ENCODE peak calls at places on chromosome 22, in four cellular contexts. R, F, D and Q are unnamed samples.

GRCh38 chr22:23781533-23781932 is 5.2 kb upstream of the SMARCB1 start:
- DNase-seq in R (no peak), F (peak; percentile 75), D (no peak), Q (peak; percentile 49)

GRCh38 chr22:19798320-19798665 is 37.7 kb downstream of the TBX1 start:
- DNase-seq in R (no peak), F (no peak), D (no peak), Q (no peak)

GRCh38 chr22:38078046-38078840 is 5.7 kb downstream of the SLC16A8 start:
- DNase-seq in R (no peak), F (no peak), D (no peak), Q (no peak)

GRCh38 chr22:42799462-42800405 is 57.3 kb downstream of the ARFGAP3 start:
- DNase-seq in R (no peak), F (no peak), D (no peak), Q (peak; percentile 64)

GRCh38 chr22:35352214-35353111 is 28.4 kb upstream of the HMOX1 start:
- DNase-seq in R (peak; percentile 57), F (peak; percentile 85), D (peak; percentile 70), Q (peak; percentile 62)

GRCh38 chr22:29716814-29717213 is 3.0 kb upstream of the CABP7 start:
- DNase-seq in R (no peak), F (no peak), D (peak; percentile 69), Q (no peak)

GRCh38 chr22:22558972-22559603 is at the start of gene PRAME:
- DNase-seq in R (peak; percentile 29), F (no peak), D (peak; percentile 54), Q (no peak)

GRCh38 chr22:29641781-29642355 is 38.4 kb downstream of the NF2 start:
- DNase-seq in R (no peak), F (no peak), D (no peak), Q (no peak)

GRCh38 chr22:22941831-22942510 is 54.4 kb downstream of the IGLL5 start:
- DNase-seq in R (no peak), F (peak; percentile 51), D (no peak), Q (no peak)

GRCh38 chr22:36486619-36487384 is 5.4 kb upstream of the TXN2 start:
- DNase-seq in R (no peak), F (no peak), D (peak; percentile 67), Q (no peak)
- TF ChIP-seq CTCF in R (peak; percentile 69), F (peak; percentile 25), D (peak; percentile 53), Q (no peak)

GRCh38 chr22:49850959-49851815 is 2.5 kb upstream of the ZBED4 start:
- DNase-seq in R (no peak), F (no peak), D (no peak), Q (no peak)

GRCh38 chr22:49848690-49849160 is 4.9 kb upstream of the ZBED4 start:
- DNase-seq in R (no peak), F (no peak), D (no peak), Q (no peak)

GRCh38 chr22:49850021-49850911 is 3.4 kb upstream of the ZBED4 start:
- DNase-seq in R (no peak), F (no peak), D (no peak), Q (no peak)

GRCh38 chr22:49847751-49848689 is 5.6 kb upstream of the ZBED4 start:
- DNase-seq in R (no peak), F (no peak), D (peak; percentile 33), Q (peak; percentile 86)

GRCh38 chr22:49849161-49850020 is 4.3 kb upstream of the ZBED4 start:
- DNase-seq in R (no peak), F (no peak), D (no peak), Q (no peak)
- H3K4me3 ChIP-seq in R (peak overlapping the region; percentile 19), F (peak overlapping the region; percentile 49), D (peak overlapping the region; percentile 40), Q (no peak overlapping the region)

GRCh38 chr22:46959369-46959768 is 196.9 kb downstream of the TBC1D22A start:
- DNase-seq in R (no peak), F (peak; percentile 27), D (no peak), Q (peak; percentile 64)
- TF ChIP-seq POLR2A in R (no peak), F (no peak), D (no peak), Q (no peak)

DNA sequence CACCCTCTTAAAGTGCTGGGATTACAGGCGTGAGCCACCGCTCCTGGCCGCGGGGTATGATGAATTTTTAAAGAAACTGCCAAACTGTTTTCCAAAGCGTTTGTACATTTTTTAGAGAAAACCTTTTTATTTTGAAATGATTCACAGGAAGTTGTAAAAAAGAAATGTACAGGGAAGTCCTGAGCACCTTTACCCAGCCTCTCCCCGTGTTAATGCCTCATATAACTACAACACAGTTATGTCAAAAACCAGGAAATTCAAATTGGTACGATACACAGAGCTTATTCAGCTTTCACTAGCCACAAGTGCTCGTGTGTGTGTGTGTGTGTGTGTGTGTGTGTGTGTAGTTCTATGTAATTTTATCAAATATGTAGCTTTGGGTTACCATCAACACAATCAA is 7.0 kb upstream of the FAM118A start:
- DNase-seq in R (no peak), F (no peak), D (no peak), Q (no peak)
- TF ChIP-seq CTCF in R (no peak), F (no peak), D (no peak), Q (no peak)

GRCh38 chr22:27788889-27789288 is 12.7 kb downstream of the MN1 start:
- DNase-seq in R (no peak), F (no peak), D (no peak), Q (no peak)
- H3K4me3 ChIP-seq in R (no peak overlapping the region), F (no peak overlapping the region), D (no peak overlapping the region), Q (no peak overlapping the region)